ENCODE peak calls at places on chromosome 9, in nine cellular contexts. X is cardiac muscle cell, V is stomach, K is fibroblast of mammary gland, Z is GM23338, B is A549, H is mesenchymal stem cell, J is SK-N-SH, W is skeletal muscle cell. F is an unnamed sample.
A peak's percentile ranks its signal among the peaks of the same experiment; 100 is the strongest.

GRCh38 chr9:37309136-37309535 is 113.4 kb upstream of the GRHPR start:
- DNase-seq in J (no peak), H (no peak), Z (peak; percentile 65), W (no peak), X (peak; percentile 6), B (peak; percentile 44), K (peak; percentile 30), V (no peak), F (peak; percentile 42)

GRCh38 chr9:135662758-135663450 is at the start of gene LCN9:
- DNase-seq in K (peak; percentile 11), Z (no peak), J (peak; percentile 39), W (peak; percentile 5), B (no peak), X (peak; percentile 46), H (no peak), V (no peak), F (no peak)

GRCh38 chr9:71758785-71759184 is 9.5 kb downstream of the CEMIP2 start:
- DNase-seq in W (no peak), J (no peak), K (peak; percentile 50), H (peak; percentile 55), B (peak; percentile 65), X (no peak), Z (no peak), V (no peak), F (no peak)

GRCh38 chr9:77020438-77021264 is 1.2 kb downstream of the FOXB2 start:
- DNase-seq in Z (peak; percentile 50), X (no peak), H (no peak), K (no peak), B (no peak), W (no peak), V (no peak), J (peak; percentile 57), F (no peak)

GRCh38 chr9:70040506-70040905 is 3.1 kb upstream of the MAMDC2 start:
- DNase-seq in B (no peak), X (peak; percentile 27), Z (no peak), K (no peak), H (no peak), J (no peak), W (no peak), V (no peak), F (no peak)

GRCh38 chr9:133141833-133142594 is 21.0 kb upstream of the RALGDS start:
- DNase-seq in K (no peak), V (peak; percentile 88), Z (no peak), J (peak; percentile 87), X (no peak), H (no peak), B (no peak), W (no peak), F (no peak)

GRCh38 chr9:33931326-33931725 is 114.4 kb downstream of the UBE2R2 start:
- DNase-seq in W (no peak), H (no peak), K (no peak), J (no peak), B (no peak), X (no peak), Z (no peak), V (no peak), F (no peak)

GRCh38 chr9:137685886-137686420 is 67.1 kb downstream of the EHMT1 start:
- DNase-seq in H (no peak), J (no peak), X (no peak), B (no peak), W (no peak), Z (no peak), K (peak; percentile 41), V (no peak), F (no peak)

GRCh38 chr9:127980056-127980705 is 608 bp downstream of the EEIG1 start:
- DNase-seq in V (peak; percentile 81), W (no peak), H (no peak), J (peak; percentile 75), B (no peak), Z (peak; percentile 69), K (no peak), X (no peak), F (no peak)

GRCh38 chr9:127979333-127980055 is 1.3 kb downstream of the EEIG1 start:
- DNase-seq in X (peak; percentile 40), K (peak; percentile 45), J (peak; percentile 62), Z (peak; percentile 84), B (peak; percentile 54), V (peak; percentile 54), H (peak; percentile 68), W (no peak), F (no peak)

GRCh38 chr9:127980706-127981558 is at the start of gene EEIG1:
- DNase-seq in W (peak; percentile 66), H (peak; percentile 93), J (peak; percentile 98), B (peak; percentile 85), X (peak; percentile 94), V (peak; percentile 96), Z (peak; percentile 97), K (peak; percentile 76), F (no peak)

GRCh38 chr9:127982912-127983311 is 2.1 kb upstream of the EEIG1 start:
- DNase-seq in H (no peak), V (no peak), Z (no peak), K (no peak), B (no peak), J (no peak), W (no peak), X (no peak), F (no peak)

GRCh38 chr9:127981559-127982121 is 851 bp upstream of the EEIG1 start:
- DNase-seq in B (no peak), J (no peak), K (no peak), W (no peak), V (no peak), X (no peak), H (no peak), Z (no peak), F (no peak)
- H3K4me3 ChIP-seq in B (peak overlapping the region; percentile 91), J (peak overlapping the region; percentile 51), K (peak overlapping the region; percentile 58), W (peak overlapping the region; percentile 46), V (peak overlapping the region; percentile 91), X (peak overlapping the region; percentile 22), H (no peak overlapping the region), Z (peak overlapping the region; percentile 54), F (peak overlapping the region; percentile 22)

DNA sequence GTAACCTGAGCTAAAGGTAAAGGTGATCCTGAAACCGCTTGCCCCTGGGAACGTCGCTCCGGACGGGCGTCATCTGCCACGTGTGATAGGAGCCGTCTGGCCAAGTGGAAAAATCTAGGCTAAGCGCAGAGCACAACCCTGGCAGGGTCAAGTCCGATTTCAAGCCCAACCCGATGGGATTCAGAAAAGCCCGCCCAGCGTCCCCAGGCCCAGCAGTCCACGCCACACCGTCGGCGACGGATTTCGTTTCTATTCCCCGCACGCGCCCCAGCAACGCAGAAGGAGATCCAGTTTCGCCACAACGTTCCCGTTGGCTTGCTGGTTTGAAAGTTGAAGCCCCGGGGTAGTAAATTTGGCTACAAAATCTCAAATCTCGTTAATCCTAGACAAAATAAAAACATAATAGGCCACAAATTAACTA is 32.4 kb upstream of the NFIB start:
- DNase-seq in V (no peak), B (no peak), H (peak; percentile 10), Z (peak; percentile 75), K (no peak), W (no peak), J (peak; percentile 8), X (peak; percentile 56), F (no peak)
- H3K4me3 ChIP-seq in V (peak overlapping the region; percentile 46), B (no peak overlapping the region), H (no peak overlapping the region), Z (peak overlapping the region; percentile 88), K (no peak overlapping the region), W (no peak overlapping the region), J (no peak overlapping the region), X (peak overlapping the region; percentile 37), F (no peak overlapping the region)

GRCh38 chr9:112782218-112782617 is 31.7 kb downstream of the SNX30 start:
- DNase-seq in X (no peak), H (no peak), K (no peak), J (no peak), V (no peak), B (no peak), W (no peak), Z (no peak), F (no peak)

GRCh38 chr9:112786834-112787520 is 36.4 kb downstream of the SNX30 start:
- DNase-seq in H (no peak), W (no peak), Z (no peak), X (no peak), B (no peak), K (no peak), J (no peak), V (no peak), F (no peak)

GRCh38 chr9:112785981-112786380 is 35.4 kb downstream of the SNX30 start:
- DNase-seq in V (no peak), B (no peak), X (no peak), K (no peak), J (no peak), W (no peak), H (no peak), Z (no peak), F (no peak)

GRCh38 chr9:112783551-112783954 is 33.0 kb downstream of the SNX30 start:
- DNase-seq in B (no peak), H (no peak), X (no peak), Z (no peak), K (no peak), W (no peak), J (no peak), V (no peak), F (no peak)

GRCh38 chr9:112784020-112784788 is 33.6 kb downstream of the SNX30 start:
- DNase-seq in B (no peak), J (peak; percentile 29), H (peak; percentile 67), W (no peak), X (peak; percentile 52), Z (peak; percentile 73), V (no peak), K (peak; percentile 34), F (no peak)
- H3K4me3 ChIP-seq in B (no peak overlapping the region), J (no peak overlapping the region), H (no peak overlapping the region), W (no peak overlapping the region), X (no peak overlapping the region), Z (peak overlapping the region; percentile 31), V (no peak overlapping the region), K (no peak overlapping the region), F (no peak overlapping the region)

GRCh38 chr9:3475300-3476020 is 50.3 kb downstream of the RFX3 start:
- DNase-seq in Z (no peak), V (no peak), H (no peak), X (no peak), B (no peak), J (no peak), W (no peak), K (no peak), F (no peak)

GRCh38 chr9:3474821-3475220 is 51.0 kb downstream of the RFX3 start:
- DNase-seq in Z (no peak), H (no peak), X (no peak), V (no peak), K (no peak), J (no peak), B (no peak), W (no peak), F (no peak)

GRCh38 chr9:3468407-3469205 is 57.2 kb downstream of the RFX3 start:
- DNase-seq in J (no peak), K (no peak), B (no peak), V (no peak), W (no peak), X (no peak), Z (no peak), H (no peak), F (no peak)

GRCh38 chr9:3477236-3477834 is 48.5 kb downstream of the RFX3 start:
- DNase-seq in J (no peak), W (no peak), X (no peak), H (peak; percentile 46), B (no peak), K (no peak), V (no peak), Z (no peak), F (no peak)

DNA sequence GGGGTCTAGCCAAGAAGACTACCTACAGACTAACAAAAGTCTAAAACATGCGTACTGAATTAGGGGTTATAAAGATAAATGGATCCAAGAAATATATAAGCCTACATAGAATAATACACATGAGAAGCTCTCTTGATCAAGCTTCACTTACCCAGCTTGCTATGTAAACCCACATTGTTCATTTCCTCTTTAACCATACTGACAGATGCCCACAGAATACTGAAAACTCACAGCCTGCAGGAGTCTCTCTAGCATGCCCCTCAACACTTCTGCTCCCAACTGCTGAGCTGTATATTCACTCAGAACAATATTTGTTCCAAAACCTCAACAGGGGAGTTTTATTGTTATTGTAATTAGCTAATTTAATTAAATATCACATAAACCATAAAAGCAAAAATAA is 52.4 kb downstream of the RFX3 start:
- DNase-seq in H (no peak), X (no peak), V (no peak), J (no peak), W (no peak), B (no peak), K (no peak), Z (no peak), F (no peak)
- H3K4me3 ChIP-seq in H (no peak overlapping the region), X (no peak overlapping the region), V (no peak overlapping the region), J (no peak overlapping the region), W (no peak overlapping the region), B (no peak overlapping the region), K (no peak overlapping the region), Z (no peak overlapping the region), F (no peak overlapping the region)

F was measured in BJ.